ENCODE peak calls at places on chromosomes 5 and 9, in seven cellular contexts. M, D, Y, Q, V, B and C are unnamed samples.

GRCh38 chr5:10353241-10354047 is at the start of gene MARCHF6:
- DNase-seq in M (peak), D (peak), Y (peak), Q (peak), V (peak), B (peak), C (peak)

GRCh38 chr9:2461886-2462285 is 159.7 kb upstream of the VLDLR start:
- DNase-seq in M (no peak), D (no peak), Y (peak), Q (no peak), V (no peak), B (no peak), C (no peak)

GRCh38 chr5:147567917-147568598 is 58.2 kb upstream of the DPYSL3 start:
- DNase-seq in M (peak), D (no peak), Y (no peak), Q (no peak), V (no peak), B (no peak), C (peak)

GRCh38 chr9:110340306-110340705 is 2.6 kb upstream of the TXNDC8 start:
- DNase-seq in M (no peak), D (no peak), Y (no peak), Q (no peak), V (no peak), B (no peak), C (peak)

GRCh38 chr5:82806513-82806912 is 270.7 kb downstream of the TMEM167A start:
- DNase-seq in M (no peak), D (no peak), Y (no peak), Q (no peak), V (no peak), B (no peak), C (peak)

GRCh38 chr9:82540175-82540574 is 522.8 kb downstream of the RASEF start:
- DNase-seq in M (no peak), D (no peak), Y (peak), Q (no peak), V (peak), B (no peak), C (no peak)

GRCh38 chr5:16815432-16815831 is 120.7 kb downstream of the MYO10 start:
- DNase-seq in M (no peak), D (no peak), Y (no peak), Q (no peak), V (no peak), B (no peak), C (no peak)

GRCh38 chr9:130304643-130305042 is 39.1 kb downstream of the HMCN2 start:
- DNase-seq in M (no peak), D (peak), Y (no peak), Q (no peak), V (no peak), B (no peak), C (no peak)

GRCh38 chr9:75000835-75001234 is 27.3 kb downstream of the CARNMT1 start:
- DNase-seq in M (no peak), D (no peak), Y (no peak), Q (no peak), V (no peak), B (no peak), C (no peak)

GRCh38 chr9:112505607-112506006 is 19.0 kb downstream of the KIAA1958 start:
- DNase-seq in M (no peak), D (no peak), Y (no peak), Q (no peak), V (no peak), B (no peak), C (no peak)

GRCh38 chr9:117076571-117077300 is 338.1 kb downstream of the ASTN2 start:
- DNase-seq in M (no peak), D (no peak), Y (no peak), Q (peak), V (no peak), B (no peak), C (no peak)

GRCh38 chr5:133091034-133091433 is 39.2 kb downstream of the HSPA4 start:
- DNase-seq in M (no peak), D (no peak), Y (no peak), Q (no peak), V (no peak), B (no peak), C (no peak)
- TF ChIP-seq CTCF in M (no peak), D (no peak), Y (no peak), Q (no peak), V (no peak), B (no peak), C (no peak)

GRCh38 chr9:9924369-9924768 is 688.4 kb downstream of the PTPRD start:
- DNase-seq in M (no peak), D (no peak), Y (no peak), Q (no peak), V (no peak), B (no peak), C (no peak)
- H3K4me3 ChIP-seq in M (no peak), D (no peak), Y (no peak), Q (no peak), V (peak), B (no peak), C (no peak)

DNA sequence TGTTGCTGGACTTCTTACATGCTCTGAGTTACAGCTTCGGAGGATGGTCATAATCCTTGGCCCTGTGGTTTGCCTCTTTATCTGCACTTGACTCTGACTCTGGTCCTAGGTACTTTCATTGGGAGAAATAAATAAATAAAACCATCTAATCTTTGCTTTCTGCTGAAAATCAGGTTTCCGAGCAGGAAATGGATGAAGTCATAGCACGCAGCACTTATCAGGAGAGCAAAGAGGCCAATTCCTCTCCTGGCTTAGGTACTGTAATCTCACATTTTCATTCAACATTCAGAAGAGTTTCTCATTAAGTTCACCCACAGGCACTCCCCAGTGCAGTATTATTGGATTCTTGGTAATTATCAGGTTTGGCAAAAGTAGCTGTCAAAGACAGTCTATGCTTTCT is 104.7 kb downstream of the GOLPH3 start:
- DNase-seq in M (no peak), D (no peak), Y (no peak), Q (no peak), V (no peak), B (no peak), C (no peak)
- TF ChIP-seq CTCF in M (no peak), D (no peak), Y (no peak), Q (no peak), V (no peak), B (no peak), C (no peak)

GRCh38 chr5:141359790-141360426 is at the start of gene PCDHGB2:
- DNase-seq in M (no peak), D (no peak), Y (no peak), Q (no peak), V (no peak), B (no peak), C (peak)
- H3K4me3 ChIP-seq in M (peak), D (peak), Y (no peak), Q (no peak), V (no peak), B (peak), C (no peak)

DNA sequence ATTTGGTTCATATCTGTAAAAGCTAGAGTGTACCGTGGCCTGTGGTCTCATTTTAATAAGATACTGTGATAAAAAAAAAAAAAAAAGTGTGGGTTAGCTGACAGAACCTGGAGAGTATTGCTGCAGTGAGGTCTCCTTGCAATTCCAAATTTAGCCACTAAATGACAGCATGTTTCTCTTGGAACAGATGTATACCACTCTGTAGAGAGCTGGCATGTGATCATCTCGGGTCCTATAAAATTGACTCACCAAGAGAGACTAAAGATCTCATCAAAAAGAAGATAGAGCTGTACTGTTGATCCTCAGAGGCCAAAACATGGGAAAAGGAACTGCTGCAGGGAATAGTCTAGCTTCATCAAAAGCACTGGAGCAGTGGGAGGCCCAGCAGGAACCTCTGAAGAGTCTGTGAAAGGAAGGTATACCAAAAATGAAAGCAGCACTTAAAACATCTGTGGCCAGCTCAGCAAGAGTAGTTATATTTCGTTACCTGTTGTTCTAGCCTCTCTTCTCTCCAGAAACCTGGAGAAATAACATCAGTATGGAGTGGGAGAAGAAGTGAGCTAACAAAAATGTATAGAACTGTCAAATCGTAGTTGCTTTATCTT is 826.8 kb downstream of the EFNA5 start:
- DNase-seq in M (no peak), D (no peak), Y (no peak), Q (no peak), V (no peak), B (no peak), C (no peak)
- TF ChIP-seq CTCF in M (no peak), D (peak), Y (no peak), Q (peak), V (peak), B (no peak), C (no peak)

DNA sequence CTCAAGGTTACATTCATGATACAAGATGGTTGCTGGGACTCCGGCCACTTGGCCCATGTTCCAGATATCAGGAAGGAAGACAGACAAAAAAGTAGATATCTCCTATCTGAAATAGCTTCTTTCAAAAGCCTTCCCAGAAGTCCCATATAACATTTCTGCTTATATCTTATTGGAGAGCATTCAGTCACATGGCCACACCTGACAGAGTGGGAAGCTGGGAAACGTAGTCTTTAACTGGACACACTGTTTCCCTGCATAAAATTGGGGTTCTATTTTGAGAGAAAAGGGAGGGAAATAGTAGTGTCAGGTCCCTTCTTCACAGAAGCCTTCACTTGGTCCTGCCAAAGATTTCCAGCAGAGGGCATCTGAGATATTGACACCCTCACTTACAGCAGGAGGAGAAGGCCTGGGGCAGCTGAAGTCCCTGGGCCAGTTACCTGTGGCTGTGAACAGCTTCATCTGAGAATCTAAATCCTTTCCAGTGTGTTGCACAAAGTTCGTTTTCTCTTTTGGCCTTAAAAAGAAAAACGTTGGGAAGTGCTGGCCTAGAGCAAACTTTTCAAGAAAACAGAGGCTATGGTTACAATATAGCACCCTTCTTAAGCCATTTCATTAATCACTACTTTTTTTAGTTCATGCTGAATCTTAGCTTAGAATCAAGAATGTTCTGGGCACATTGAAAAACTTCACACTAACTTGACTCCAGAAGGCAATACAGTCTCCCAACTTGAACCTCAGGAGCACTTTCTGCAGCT is 33.5 kb downstream of the SPEF2 start:
- DNase-seq in M (peak), D (no peak), Y (peak), Q (peak), V (peak), B (no peak), C (peak)
- H3K4me3 ChIP-seq in M (no peak), D (no peak), Y (no peak), Q (no peak), V (no peak), B (no peak), C (no peak)

DNA sequence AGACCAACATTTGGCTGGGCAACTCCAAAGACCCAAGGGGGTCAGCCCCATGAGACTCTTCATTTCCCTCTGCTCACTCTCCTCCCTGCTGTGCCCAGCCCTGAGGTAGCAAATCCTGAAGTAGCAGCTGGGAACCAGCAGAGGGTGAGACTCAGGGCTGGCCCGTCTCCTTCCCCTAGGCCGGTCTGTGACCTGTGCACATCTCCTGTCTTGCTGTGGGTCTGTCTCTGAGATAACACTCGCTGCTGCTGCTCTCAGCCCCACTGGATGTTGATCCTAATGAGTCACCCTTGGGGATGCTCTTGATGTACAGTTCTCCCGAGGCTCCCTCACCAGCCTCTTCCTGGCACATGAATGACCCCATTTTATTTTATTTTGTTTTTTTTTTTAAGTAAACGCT is 7.3 kb upstream of the OR2V1 start:
- DNase-seq in M (no peak), D (no peak), Y (no peak), Q (no peak), V (no peak), B (no peak), C (no peak)
- TF ChIP-seq CTCF in M (no peak), D (no peak), Y (no peak), Q (no peak), V (no peak), B (no peak), C (no peak)